ENCODE peak calls at places on chromosome 12, in seven cellular contexts. One of them, this sample, is unnamed.

GRCh38 chr12:130621696-130622298 is 94.3 kb downstream of the RIMBP2 start:
- DNase-seq in transverse colon: no peak
- DNase-seq in SK-N-SH: peak; percentile 74
- DNase-seq in K562: no peak
- DNase-seq in upper lobe of left lung: no peak
- DNase-seq in H1: no peak
- DNase-seq in suprapubic skin: peak; percentile 38
- DNase-seq in this sample: peak; percentile 36

GRCh38 chr12:114166360-114166759 is 200.2 kb upstream of the RBM19 start:
- DNase-seq in transverse colon: no peak
- DNase-seq in SK-N-SH: peak; percentile 34
- DNase-seq in K562: peak; percentile 47
- DNase-seq in upper lobe of left lung: no peak
- DNase-seq in H1: peak; percentile 38
- DNase-seq in suprapubic skin: no peak
- DNase-seq in this sample: no peak

GRCh38 chr12:6218526-6218925 is 18.3 kb downstream of the CD9 start:
- DNase-seq in transverse colon: no peak
- DNase-seq in SK-N-SH: no peak
- DNase-seq in K562: no peak
- DNase-seq in upper lobe of left lung: no peak
- DNase-seq in H1: no peak
- DNase-seq in suprapubic skin: no peak
- DNase-seq in this sample: no peak

GRCh38 chr12:32146074-32146873 is 39.6 kb downstream of the BICD1 start:
- DNase-seq in transverse colon: no peak
- DNase-seq in SK-N-SH: no peak
- DNase-seq in K562: no peak
- DNase-seq in upper lobe of left lung: no peak
- DNase-seq in H1: no peak
- DNase-seq in suprapubic skin: no peak
- DNase-seq in this sample: no peak

GRCh38 chr12:124422570-124423523 is 128.0 kb downstream of the RFLNA start:
- DNase-seq in transverse colon: peak; percentile 92
- DNase-seq in SK-N-SH: peak; percentile 97
- DNase-seq in K562: peak; percentile 95
- DNase-seq in upper lobe of left lung: peak; percentile 96
- DNase-seq in H1: no peak
- DNase-seq in suprapubic skin: peak; percentile 95
- DNase-seq in this sample: peak; percentile 97

GRCh38 chr12:6778212-6778570 is 5.9 kb downstream of the LAG3 start:
- DNase-seq in transverse colon: peak; percentile 30
- DNase-seq in SK-N-SH: no peak
- DNase-seq in K562: no peak
- DNase-seq in upper lobe of left lung: peak; percentile 84
- DNase-seq in H1: no peak
- DNase-seq in suprapubic skin: no peak
- DNase-seq in this sample: peak; percentile 91

GRCh38 chr12:76859621-76860020 is 19.2 kb downstream of the CSRP2 start:
- DNase-seq in transverse colon: no peak
- DNase-seq in SK-N-SH: no peak
- DNase-seq in K562: peak; percentile 24
- DNase-seq in upper lobe of left lung: no peak
- DNase-seq in H1: no peak
- DNase-seq in suprapubic skin: no peak
- DNase-seq in this sample: no peak

GRCh38 chr12:51269174-51270066 is 795 bp downstream of the SMAGP start:
- DNase-seq in transverse colon: peak; percentile 84
- DNase-seq in SK-N-SH: peak; percentile 85
- DNase-seq in K562: peak; percentile 67
- DNase-seq in upper lobe of left lung: peak; percentile 91
- DNase-seq in H1: peak; percentile 47
- DNase-seq in suprapubic skin: peak; percentile 82
- DNase-seq in this sample: no peak

GRCh38 chr12:6852651-6853354 is 853 bp downstream of the USP5 start:
- DNase-seq in transverse colon: peak; percentile 50
- DNase-seq in SK-N-SH: peak; percentile 65
- DNase-seq in K562: peak; percentile 62
- DNase-seq in upper lobe of left lung: no peak
- DNase-seq in H1: no peak
- DNase-seq in suprapubic skin: no peak
- DNase-seq in this sample: peak; percentile 84

GRCh38 chr12:1878214-1878613 is 40.2 kb downstream of the CACNA2D4 start:
- DNase-seq in transverse colon: no peak
- DNase-seq in SK-N-SH: peak; percentile 2
- DNase-seq in K562: no peak
- DNase-seq in upper lobe of left lung: no peak
- DNase-seq in H1: no peak
- DNase-seq in suprapubic skin: no peak
- DNase-seq in this sample: no peak

GRCh38 chr12:21527451-21528180 is 1.5 kb downstream of the SPX start:
- DNase-seq in transverse colon: peak; percentile 33
- DNase-seq in SK-N-SH: peak; percentile 69
- DNase-seq in K562: no peak
- DNase-seq in upper lobe of left lung: peak; percentile 89
- DNase-seq in H1: peak; percentile 54
- DNase-seq in suprapubic skin: no peak
- DNase-seq in this sample: peak; percentile 74

GRCh38 chr12:53676715-53677611 is 1.1 kb upstream of the ATP5MC2 start:
- DNase-seq in transverse colon: peak; percentile 41
- DNase-seq in SK-N-SH: no peak
- DNase-seq in K562: no peak
- DNase-seq in upper lobe of left lung: peak; percentile 89
- DNase-seq in H1: no peak
- DNase-seq in suprapubic skin: peak; percentile 82
- DNase-seq in this sample: peak; percentile 78

GRCh38 chr12:70661762-70662161 is 24.5 kb upstream of the PTPRB start:
- DNase-seq in transverse colon: no peak
- DNase-seq in SK-N-SH: no peak
- DNase-seq in K562: no peak
- DNase-seq in upper lobe of left lung: no peak
- DNase-seq in H1: no peak
- DNase-seq in suprapubic skin: no peak
- DNase-seq in this sample: no peak

GRCh38 chr12:63308701-63309100 is 157.7 kb upstream of the AVPR1A start:
- DNase-seq in transverse colon: no peak
- DNase-seq in SK-N-SH: no peak
- DNase-seq in K562: no peak
- DNase-seq in upper lobe of left lung: no peak
- DNase-seq in H1: no peak
- DNase-seq in suprapubic skin: no peak
- DNase-seq in this sample: no peak

GRCh38 chr12:92759634-92760268 is 57.0 kb downstream of the PLEKHG7 start:
- DNase-seq in transverse colon: no peak
- DNase-seq in SK-N-SH: no peak
- DNase-seq in K562: peak; percentile 24
- DNase-seq in upper lobe of left lung: no peak
- DNase-seq in H1: no peak
- DNase-seq in suprapubic skin: no peak
- DNase-seq in this sample: no peak

GRCh38 chr12:29726321-29726692 is 57.4 kb downstream of the TMTC1 start:
- DNase-seq in transverse colon: no peak
- DNase-seq in SK-N-SH: no peak
- DNase-seq in K562: no peak
- DNase-seq in upper lobe of left lung: no peak
- DNase-seq in H1: no peak
- DNase-seq in suprapubic skin: no peak
- DNase-seq in this sample: no peak

GRCh38 chr12:19306366-19306765 is 132.9 kb upstream of the AEBP2 start:
- DNase-seq in transverse colon: no peak
- DNase-seq in SK-N-SH: no peak
- DNase-seq in K562: no peak
- DNase-seq in upper lobe of left lung: peak; percentile 68
- DNase-seq in H1: no peak
- DNase-seq in suprapubic skin: no peak
- DNase-seq in this sample: no peak

GRCh38 chr12:128408669-128409068 is 141.7 kb downstream of the TMEM132C start:
- DNase-seq in transverse colon: no peak
- DNase-seq in SK-N-SH: no peak
- DNase-seq in K562: no peak
- DNase-seq in upper lobe of left lung: no peak
- DNase-seq in H1: no peak
- DNase-seq in suprapubic skin: no peak
- DNase-seq in this sample: no peak

GRCh38 chr12:5273709-5274108 is 158.2 kb upstream of the NTF3 start:
- DNase-seq in transverse colon: no peak
- DNase-seq in SK-N-SH: no peak
- DNase-seq in K562: no peak
- DNase-seq in upper lobe of left lung: no peak
- DNase-seq in H1: no peak
- DNase-seq in suprapubic skin: no peak
- DNase-seq in this sample: no peak

GRCh38 chr12:5173511-5174011 is 129.9 kb downstream of the KCNA5 start:
- DNase-seq in transverse colon: no peak
- DNase-seq in SK-N-SH: no peak
- DNase-seq in K562: no peak
- DNase-seq in upper lobe of left lung: peak; percentile 33
- DNase-seq in H1: no peak
- DNase-seq in suprapubic skin: no peak
- DNase-seq in this sample: no peak

GRCh38 chr12:13817131-13817530 is 164.3 kb downstream of the GRIN2B start:
- DNase-seq in transverse colon: no peak
- DNase-seq in SK-N-SH: no peak
- DNase-seq in K562: no peak
- DNase-seq in upper lobe of left lung: no peak
- DNase-seq in H1: no peak
- DNase-seq in suprapubic skin: no peak
- DNase-seq in this sample: no peak

GRCh38 chr12:13811061-13811460 is 170.3 kb downstream of the GRIN2B start:
- DNase-seq in transverse colon: no peak
- DNase-seq in SK-N-SH: no peak
- DNase-seq in K562: no peak
- DNase-seq in upper lobe of left lung: no peak
- DNase-seq in H1: no peak
- DNase-seq in suprapubic skin: no peak
- DNase-seq in this sample: no peak

DNA sequence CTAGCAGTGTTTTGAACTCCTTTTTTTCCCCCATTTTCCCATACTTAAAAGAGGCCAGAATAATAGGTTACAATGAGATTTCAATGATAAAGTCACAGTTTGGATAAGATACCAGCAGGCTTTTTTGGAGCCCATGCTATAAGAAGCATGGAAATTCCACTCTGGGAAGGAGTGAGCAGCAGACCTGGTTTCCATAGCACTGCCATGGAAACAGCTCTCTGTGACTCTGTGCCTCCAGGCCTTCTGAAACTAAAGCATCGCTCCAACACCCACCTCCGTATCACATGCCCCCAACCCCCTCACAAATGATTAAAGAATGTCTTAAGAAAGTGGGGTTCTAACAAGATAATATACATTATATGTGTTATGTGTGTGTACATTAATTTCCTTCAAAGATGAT is 165.0 kb downstream of the GRIN2B start:
- DNase-seq in transverse colon: no peak
- DNase-seq in SK-N-SH: no peak
- DNase-seq in K562: no peak
- DNase-seq in upper lobe of left lung: no peak
- DNase-seq in H1: no peak
- DNase-seq in suprapubic skin: no peak
- DNase-seq in this sample: no peak
- TF ChIP-seq EP300 in transverse colon: no peak
- TF ChIP-seq EP300 in SK-N-SH: no peak
- TF ChIP-seq EP300 in K562: no peak
- TF ChIP-seq EP300 in upper lobe of left lung: no peak
- TF ChIP-seq EP300 in H1: no peak
- TF ChIP-seq EP300 in suprapubic skin: no peak
- TF ChIP-seq EP300 in this sample: no peak

GRCh38 chr12:40581889-40582288 is 110.3 kb upstream of the CNTN1 start:
- DNase-seq in transverse colon: no peak
- DNase-seq in SK-N-SH: no peak
- DNase-seq in K562: no peak
- DNase-seq in upper lobe of left lung: no peak
- DNase-seq in H1: no peak
- DNase-seq in suprapubic skin: no peak
- DNase-seq in this sample: no peak
- H3K4me3 ChIP-seq in transverse colon: no peak overlapping the region
- H3K4me3 ChIP-seq in SK-N-SH: no peak overlapping the region
- H3K4me3 ChIP-seq in K562: no peak overlapping the region
- H3K4me3 ChIP-seq in upper lobe of left lung: no peak overlapping the region
- H3K4me3 ChIP-seq in H1: no peak overlapping the region
- H3K4me3 ChIP-seq in suprapubic skin: no peak overlapping the region
- H3K4me3 ChIP-seq in this sample: no peak overlapping the region

GRCh38 chr12:49054524-49054923 is 6.1 kb downstream of the KMT2D start:
- DNase-seq in transverse colon: no peak
- DNase-seq in SK-N-SH: peak; percentile 12
- DNase-seq in K562: no peak
- DNase-seq in upper lobe of left lung: peak; percentile 50
- DNase-seq in H1: no peak
- DNase-seq in suprapubic skin: no peak
- DNase-seq in this sample: no peak

GRCh38 chr12:49054096-49054495 is 6.5 kb downstream of the KMT2D start:
- DNase-seq in transverse colon: no peak
- DNase-seq in SK-N-SH: no peak
- DNase-seq in K562: no peak
- DNase-seq in upper lobe of left lung: no peak
- DNase-seq in H1: no peak
- DNase-seq in suprapubic skin: no peak
- DNase-seq in this sample: no peak

GRCh38 chr12:49057888-49058287 is 2.7 kb downstream of the KMT2D start:
- DNase-seq in transverse colon: no peak
- DNase-seq in SK-N-SH: peak; percentile 13
- DNase-seq in K562: no peak
- DNase-seq in upper lobe of left lung: no peak
- DNase-seq in H1: no peak
- DNase-seq in suprapubic skin: no peak
- DNase-seq in this sample: no peak

GRCh38 chr12:49055092-49055491 is 5.5 kb downstream of the KMT2D start:
- DNase-seq in transverse colon: no peak
- DNase-seq in SK-N-SH: no peak
- DNase-seq in K562: no peak
- DNase-seq in upper lobe of left lung: no peak
- DNase-seq in H1: no peak
- DNase-seq in suprapubic skin: no peak
- DNase-seq in this sample: no peak

GRCh38 chr12:49055978-49056754 is 4.4 kb downstream of the KMT2D start:
- DNase-seq in transverse colon: peak; percentile 68
- DNase-seq in SK-N-SH: peak; percentile 81
- DNase-seq in K562: peak; percentile 84
- DNase-seq in upper lobe of left lung: no peak
- DNase-seq in H1: no peak
- DNase-seq in suprapubic skin: no peak
- DNase-seq in this sample: peak; percentile 82
- TF ChIP-seq POLR2AphosphoS5 in transverse colon: no peak
- TF ChIP-seq POLR2AphosphoS5 in SK-N-SH: no peak
- TF ChIP-seq POLR2AphosphoS5 in K562: no peak
- TF ChIP-seq POLR2AphosphoS5 in upper lobe of left lung: peak; percentile 53
- TF ChIP-seq POLR2AphosphoS5 in H1: no peak
- TF ChIP-seq POLR2AphosphoS5 in suprapubic skin: no peak
- TF ChIP-seq POLR2AphosphoS5 in this sample: no peak

DNA sequence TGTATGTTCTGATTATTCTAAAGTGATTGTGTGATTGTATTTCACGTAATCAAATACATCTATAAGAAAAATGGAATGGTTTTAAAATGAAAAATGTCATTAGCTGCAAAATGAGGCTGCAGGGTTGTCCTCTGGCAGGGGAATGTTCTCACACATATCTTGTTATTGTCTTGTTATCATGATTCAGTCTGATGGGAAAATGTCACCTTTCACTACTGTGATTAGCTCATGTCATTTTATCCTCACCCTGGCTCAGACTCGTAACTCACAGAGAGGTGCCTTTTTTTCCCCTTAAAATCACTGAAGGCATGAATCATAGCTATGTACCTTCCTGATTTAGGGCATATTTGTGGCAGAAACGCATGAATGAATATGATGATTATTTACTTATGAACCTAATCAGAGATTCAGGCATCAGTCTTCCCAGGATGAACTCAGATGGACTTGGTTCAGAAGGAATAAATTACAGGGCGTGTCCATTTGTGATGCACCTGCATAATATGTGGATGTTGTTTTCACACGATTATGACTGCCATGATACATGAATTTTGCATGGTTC is 1339.1 kb downstream of the AACS start:
- DNase-seq in transverse colon: no peak
- DNase-seq in SK-N-SH: no peak
- DNase-seq in K562: no peak
- DNase-seq in upper lobe of left lung: no peak
- DNase-seq in H1: no peak
- DNase-seq in suprapubic skin: no peak
- DNase-seq in this sample: no peak
- TF ChIP-seq EP300 in transverse colon: no peak
- TF ChIP-seq EP300 in SK-N-SH: no peak
- TF ChIP-seq EP300 in K562: no peak
- TF ChIP-seq EP300 in upper lobe of left lung: no peak
- TF ChIP-seq EP300 in H1: no peak
- TF ChIP-seq EP300 in suprapubic skin: no peak
- TF ChIP-seq EP300 in this sample: no peak